ENCODE peak calls at places on chromosomes 11 and 22, in nine cellular contexts. One of them, this sample, is unnamed.

GRCh38 chr11:30504468-30504867 is 81.7 kb downstream of the MPPED2 start:
- DNase-seq in globus pallidus: no peak
- DNase-seq in ELR: no peak
- DNase-seq in sciatic nerve: no peak
- DNase-seq in HTR-8/SVneo: no peak
- DNase-seq in vagina: no peak
- DNase-seq in endodermal cell: no peak
- DNase-seq in nephron progenitor cell: peak
- DNase-seq in GM04504: no peak
- DNase-seq in this sample: no peak

GRCh38 chr11:127003260-127003981 is 2.9 kb upstream of the KIRREL3 start:
- DNase-seq in globus pallidus: no peak
- DNase-seq in ELR: peak
- DNase-seq in sciatic nerve: no peak
- DNase-seq in GM04504: no peak
- DNase-seq in endodermal cell: peak
- DNase-seq in vagina: no peak
- DNase-seq in HTR-8/SVneo: peak
- DNase-seq in nephron progenitor cell: peak
- DNase-seq in this sample: peak

GRCh38 chr11:83195176-83195531 is 1.6 kb downstream of the ANKRD42 start:
- DNase-seq in nephron progenitor cell: no peak
- DNase-seq in sciatic nerve: no peak
- DNase-seq in GM04504: no peak
- DNase-seq in endodermal cell: no peak
- DNase-seq in HTR-8/SVneo: peak
- DNase-seq in globus pallidus: no peak
- DNase-seq in vagina: no peak
- DNase-seq in ELR: peak
- DNase-seq in this sample: no peak

GRCh38 chr11:8759634-8760033 is 77.0 kb downstream of the RPL27A start:
- DNase-seq in sciatic nerve: no peak
- DNase-seq in HTR-8/SVneo: no peak
- DNase-seq in vagina: no peak
- DNase-seq in globus pallidus: peak
- DNase-seq in ELR: no peak
- DNase-seq in nephron progenitor cell: no peak
- DNase-seq in endodermal cell: peak
- DNase-seq in GM04504: no peak
- DNase-seq in this sample: no peak

GRCh38 chr11:56917708-56918450 is 70.8 kb upstream of the OR5AK2 start:
- DNase-seq in nephron progenitor cell: no peak
- DNase-seq in sciatic nerve: no peak
- DNase-seq in ELR: no peak
- DNase-seq in HTR-8/SVneo: no peak
- DNase-seq in globus pallidus: no peak
- DNase-seq in vagina: no peak
- DNase-seq in GM04504: no peak
- DNase-seq in endodermal cell: no peak
- DNase-seq in this sample: no peak

GRCh38 chr11:59802639-59803176 is 7.9 kb downstream of the MRPL16 start:
- DNase-seq in globus pallidus: peak
- DNase-seq in vagina: no peak
- DNase-seq in endodermal cell: no peak
- DNase-seq in HTR-8/SVneo: peak
- DNase-seq in ELR: peak
- DNase-seq in GM04504: no peak
- DNase-seq in nephron progenitor cell: no peak
- DNase-seq in sciatic nerve: no peak
- DNase-seq in this sample: peak

GRCh38 chr22:25448435-25449051 is 115.9 kb upstream of the GRK3 start:
- DNase-seq in ELR: peak
- DNase-seq in GM04504: no peak
- DNase-seq in sciatic nerve: no peak
- DNase-seq in HTR-8/SVneo: no peak
- DNase-seq in globus pallidus: peak
- DNase-seq in vagina: no peak
- DNase-seq in nephron progenitor cell: peak
- DNase-seq in endodermal cell: peak
- DNase-seq in this sample: peak

GRCh38 chr22:45977003-45977395 is at the start of gene WNT7B:
- DNase-seq in endodermal cell: peak
- DNase-seq in GM04504: no peak
- DNase-seq in globus pallidus: no peak
- DNase-seq in ELR: no peak
- DNase-seq in nephron progenitor cell: no peak
- DNase-seq in HTR-8/SVneo: no peak
- DNase-seq in vagina: no peak
- DNase-seq in sciatic nerve: no peak
- DNase-seq in this sample: no peak

GRCh38 chr11:68328374-68329091 is 16.1 kb downstream of the LRP5 start:
- DNase-seq in ELR: no peak
- DNase-seq in nephron progenitor cell: peak
- DNase-seq in sciatic nerve: no peak
- DNase-seq in globus pallidus: peak
- DNase-seq in GM04504: no peak
- DNase-seq in endodermal cell: peak
- DNase-seq in HTR-8/SVneo: no peak
- DNase-seq in vagina: no peak
- DNase-seq in this sample: no peak

GRCh38 chr11:117523680-117524079 is 196.0 kb downstream of the CEP164 start:
- DNase-seq in ELR: peak
- DNase-seq in HTR-8/SVneo: peak
- DNase-seq in vagina: no peak
- DNase-seq in globus pallidus: no peak
- DNase-seq in sciatic nerve: no peak
- DNase-seq in GM04504: peak
- DNase-seq in endodermal cell: no peak
- DNase-seq in nephron progenitor cell: no peak
- DNase-seq in this sample: peak

GRCh38 chr22:49561976-49562375 is 265.7 kb downstream of the BRD1 start:
- DNase-seq in sciatic nerve: no peak
- DNase-seq in endodermal cell: no peak
- DNase-seq in vagina: no peak
- DNase-seq in GM04504: no peak
- DNase-seq in nephron progenitor cell: no peak
- DNase-seq in ELR: no peak
- DNase-seq in globus pallidus: no peak
- DNase-seq in HTR-8/SVneo: no peak
- DNase-seq in this sample: no peak

GRCh38 chr11:27116684-27117083 is 76.1 kb downstream of the BBOX1 start:
- DNase-seq in GM04504: peak
- DNase-seq in globus pallidus: no peak
- DNase-seq in ELR: no peak
- DNase-seq in sciatic nerve: no peak
- DNase-seq in endodermal cell: no peak
- DNase-seq in vagina: no peak
- DNase-seq in nephron progenitor cell: no peak
- DNase-seq in HTR-8/SVneo: no peak
- DNase-seq in this sample: peak

GRCh38 chr22:20014526-20015186 is 2.0 kb downstream of the ARVCF start:
- DNase-seq in nephron progenitor cell: no peak
- DNase-seq in endodermal cell: no peak
- DNase-seq in sciatic nerve: no peak
- DNase-seq in vagina: no peak
- DNase-seq in globus pallidus: no peak
- DNase-seq in GM04504: no peak
- DNase-seq in HTR-8/SVneo: no peak
- DNase-seq in ELR: no peak
- DNase-seq in this sample: no peak

GRCh38 chr22:43642807-43643206 is 169.3 kb downstream of the EFCAB6 start:
- DNase-seq in vagina: no peak
- DNase-seq in HTR-8/SVneo: no peak
- DNase-seq in endodermal cell: no peak
- DNase-seq in ELR: no peak
- DNase-seq in sciatic nerve: no peak
- DNase-seq in GM04504: no peak
- DNase-seq in nephron progenitor cell: no peak
- DNase-seq in globus pallidus: no peak
- DNase-seq in this sample: no peak

GRCh38 chr22:17874231-17874630 is 100.0 kb upstream of the BID start:
- DNase-seq in HTR-8/SVneo: no peak
- DNase-seq in vagina: no peak
- DNase-seq in sciatic nerve: no peak
- DNase-seq in endodermal cell: no peak
- DNase-seq in nephron progenitor cell: no peak
- DNase-seq in globus pallidus: no peak
- DNase-seq in GM04504: no peak
- DNase-seq in ELR: no peak
- DNase-seq in this sample: no peak

GRCh38 chr11:63491240-63491587 is 247 bp upstream of the PLAAT5 start:
- DNase-seq in ELR: no peak
- DNase-seq in endodermal cell: no peak
- DNase-seq in HTR-8/SVneo: no peak
- DNase-seq in nephron progenitor cell: no peak
- DNase-seq in GM04504: no peak
- DNase-seq in vagina: no peak
- DNase-seq in sciatic nerve: no peak
- DNase-seq in globus pallidus: no peak
- DNase-seq in this sample: no peak

GRCh38 chr11:107565219-107565937 is at the start of gene ALKBH8:
- DNase-seq in endodermal cell: peak
- DNase-seq in vagina: no peak
- DNase-seq in HTR-8/SVneo: peak
- DNase-seq in ELR: peak
- DNase-seq in nephron progenitor cell: peak
- DNase-seq in globus pallidus: peak
- DNase-seq in sciatic nerve: peak
- DNase-seq in GM04504: no peak
- DNase-seq in this sample: peak

GRCh38 chr22:45709866-45710265 is 38.2 kb downstream of the ATXN10 start:
- DNase-seq in endodermal cell: no peak
- DNase-seq in HTR-8/SVneo: no peak
- DNase-seq in GM04504: peak
- DNase-seq in ELR: peak
- DNase-seq in globus pallidus: no peak
- DNase-seq in sciatic nerve: no peak
- DNase-seq in nephron progenitor cell: no peak
- DNase-seq in vagina: no peak
- DNase-seq in this sample: peak

GRCh38 chr22:48137640-48138039 is 1375.2 kb downstream of the TBC1D22A start:
- DNase-seq in GM04504: no peak
- DNase-seq in vagina: no peak
- DNase-seq in sciatic nerve: no peak
- DNase-seq in HTR-8/SVneo: no peak
- DNase-seq in globus pallidus: no peak
- DNase-seq in nephron progenitor cell: no peak
- DNase-seq in ELR: no peak
- DNase-seq in endodermal cell: peak
- DNase-seq in this sample: no peak

GRCh38 chr11:35165416-35166368 is 26.7 kb downstream of the CD44 start:
- DNase-seq in sciatic nerve: no peak
- DNase-seq in globus pallidus: no peak
- DNase-seq in HTR-8/SVneo: no peak
- DNase-seq in GM04504: no peak
- DNase-seq in vagina: no peak
- DNase-seq in ELR: peak
- DNase-seq in endodermal cell: no peak
- DNase-seq in nephron progenitor cell: no peak
- DNase-seq in this sample: peak

GRCh38 chr11:6387811-6388599 is 2.3 kb upstream of the SMPD1 start:
- DNase-seq in nephron progenitor cell: no peak
- DNase-seq in endodermal cell: no peak
- DNase-seq in HTR-8/SVneo: no peak
- DNase-seq in GM04504: no peak
- DNase-seq in vagina: no peak
- DNase-seq in ELR: peak
- DNase-seq in sciatic nerve: no peak
- DNase-seq in globus pallidus: no peak
- DNase-seq in this sample: peak

GRCh38 chr11:133399294-133399693 is 133.0 kb downstream of the OPCML start:
- DNase-seq in endodermal cell: no peak
- DNase-seq in HTR-8/SVneo: no peak
- DNase-seq in GM04504: no peak
- DNase-seq in globus pallidus: no peak
- DNase-seq in vagina: no peak
- DNase-seq in ELR: no peak
- DNase-seq in sciatic nerve: no peak
- DNase-seq in nephron progenitor cell: no peak
- DNase-seq in this sample: no peak

GRCh38 chr11:90229791-90230190 is 6.9 kb upstream of the CHORDC1 start:
- DNase-seq in ELR: peak
- DNase-seq in GM04504: no peak
- DNase-seq in sciatic nerve: no peak
- DNase-seq in nephron progenitor cell: no peak
- DNase-seq in HTR-8/SVneo: no peak
- DNase-seq in vagina: no peak
- DNase-seq in globus pallidus: no peak
- DNase-seq in endodermal cell: no peak
- DNase-seq in this sample: no peak

GRCh38 chr11:13101836-13102574 is 92.9 kb downstream of the RASSF10 start:
- DNase-seq in HTR-8/SVneo: no peak
- DNase-seq in vagina: no peak
- DNase-seq in nephron progenitor cell: no peak
- DNase-seq in endodermal cell: no peak
- DNase-seq in ELR: no peak
- DNase-seq in GM04504: no peak
- DNase-seq in globus pallidus: peak
- DNase-seq in sciatic nerve: no peak
- DNase-seq in this sample: no peak

GRCh38 chr22:39416319-39416718 is 16.7 kb downstream of the TAB1 start:
- DNase-seq in nephron progenitor cell: no peak
- DNase-seq in vagina: no peak
- DNase-seq in sciatic nerve: no peak
- DNase-seq in ELR: no peak
- DNase-seq in GM04504: no peak
- DNase-seq in globus pallidus: no peak
- DNase-seq in HTR-8/SVneo: no peak
- DNase-seq in endodermal cell: no peak
- DNase-seq in this sample: no peak

GRCh38 chr11:69801513-69802335 is 17.5 kb downstream of the FGF3 start:
- DNase-seq in vagina: no peak
- DNase-seq in HTR-8/SVneo: peak
- DNase-seq in GM04504: no peak
- DNase-seq in endodermal cell: peak
- DNase-seq in nephron progenitor cell: peak
- DNase-seq in globus pallidus: no peak
- DNase-seq in ELR: peak
- DNase-seq in sciatic nerve: no peak
- DNase-seq in this sample: peak

GRCh38 chr11:125412509-125412908 is 83.6 kb downstream of the FEZ1 start:
- DNase-seq in globus pallidus: no peak
- DNase-seq in HTR-8/SVneo: no peak
- DNase-seq in ELR: no peak
- DNase-seq in vagina: no peak
- DNase-seq in GM04504: no peak
- DNase-seq in sciatic nerve: no peak
- DNase-seq in endodermal cell: no peak
- DNase-seq in nephron progenitor cell: no peak
- DNase-seq in this sample: no peak